ENCODE peak calls at places on chromosomes 7 and 10, in nine cellular contexts. S is upper lobe of right lung, W is LNCaP clone FGC, D is AG09309, H is brain microvascular endothelial cell, T is coronary artery, C is hepatocyte, V is SK-N-SH, E is stomach. G is an unnamed sample.

GRCh38 chr10:96951954-96952353 is 119.9 kb downstream of the LCOR start:
- DNase-seq in S (no peak), W (no peak), D (no peak), H (no peak), T (no peak), C (no peak), V (no peak), E (no peak), G (no peak)

GRCh38 chr10:113666682-113667252 is 2.9 kb upstream of the NRAP start:
- DNase-seq in S (no peak), W (no peak), D (no peak), H (peak), T (no peak), C (no peak), V (no peak), E (no peak), G (peak)

GRCh38 chr10:43574906-43575305 is 490 bp upstream of the ZNF239 start:
- DNase-seq in S (no peak), W (no peak), D (no peak), H (no peak), T (no peak), C (no peak), V (no peak), E (no peak), G (no peak)

GRCh38 chr7:117808273-117808868 is 64.9 kb downstream of the CTTNBP2 start:
- DNase-seq in S (no peak), W (no peak), D (no peak), H (no peak), T (no peak), C (no peak), V (no peak), E (peak), G (peak)

GRCh38 chr10:27614776-27615175 is 110.7 kb downstream of the RAB18 start:
- DNase-seq in S (no peak), W (no peak), D (no peak), H (no peak), T (no peak), C (no peak), V (no peak), E (no peak), G (no peak)

GRCh38 chr10:23001901-23002516 is 74.2 kb downstream of the ARMC3 start:
- DNase-seq in S (no peak), W (no peak), D (no peak), H (no peak), T (no peak), C (no peak), V (no peak), E (no peak), G (no peak)

GRCh38 chr7:57772126-57772924 is 322.3 kb downstream of the ZNF716 start:
- DNase-seq in S (no peak), W (no peak), D (no peak), H (no peak), T (peak), C (no peak), V (peak), E (no peak), G (no peak)

GRCh38 chr7:30994206-30995100 is 30.7 kb downstream of the GHRHR start:
- DNase-seq in S (no peak), W (no peak), D (no peak), H (no peak), T (no peak), C (no peak), V (no peak), E (no peak), G (no peak)

GRCh38 chr7:102072003-102072402 is 214.7 kb upstream of the SH2B2 start:
- DNase-seq in S (no peak), W (no peak), D (no peak), H (no peak), T (no peak), C (no peak), V (no peak), E (no peak), G (no peak)

GRCh38 chr10:92567952-92568600 is 5.8 kb downstream of the IDE start:
- DNase-seq in S (no peak), W (no peak), D (no peak), H (no peak), T (no peak), C (peak), V (no peak), E (no peak), G (peak)

GRCh38 chr10:20970044-20970443 is 72.9 kb upstream of the NEBL start:
- DNase-seq in S (no peak), W (no peak), D (no peak), H (peak), T (no peak), C (no peak), V (no peak), E (no peak), G (peak)

GRCh38 chr7:112185005-112185834 is 21.0 kb downstream of the DOCK4 start:
- DNase-seq in S (no peak), W (no peak), D (no peak), H (no peak), T (no peak), C (no peak), V (no peak), E (no peak), G (peak)

GRCh38 chr7:98733036-98733435 is 116.0 kb downstream of the NPTX2 start:
- DNase-seq in S (no peak), W (no peak), D (no peak), H (peak), T (no peak), C (peak), V (peak), E (no peak), G (peak)

GRCh38 chr7:87672217-87672616 is 44.0 kb downstream of the RUNDC3B start:
- DNase-seq in S (no peak), W (no peak), D (no peak), H (no peak), T (no peak), C (no peak), V (no peak), E (no peak), G (no peak)

GRCh38 chr7:121027761-121028681 is 39.5 kb downstream of the CPED1 start:
- DNase-seq in S (no peak), W (no peak), D (no peak), H (no peak), T (no peak), C (no peak), V (no peak), E (no peak), G (no peak)

GRCh38 chr7:16915405-16915804 is 33.6 kb upstream of the AGR3 start:
- DNase-seq in S (no peak), W (no peak), D (peak), H (peak), T (no peak), C (no peak), V (no peak), E (no peak), G (peak)

GRCh38 chr10:124646483-124647352 is 97.5 kb downstream of the FAM53B start:
- DNase-seq in S (peak), W (no peak), D (peak), H (peak), T (peak), C (peak), V (peak), E (peak), G (peak)

GRCh38 chr7:114418117-114418516 is 3.5 kb downstream of the FOXP2 start:
- DNase-seq in S (no peak), W (no peak), D (no peak), H (no peak), T (no peak), C (no peak), V (no peak), E (no peak), G (no peak)

GRCh38 chr10:7560519-7560918 is 106.2 kb downstream of the ITIH5 start:
- DNase-seq in S (no peak), W (no peak), D (no peak), H (no peak), T (no peak), C (no peak), V (no peak), E (no peak), G (no peak)

GRCh38 chr10:17428616-17429097 is 25.7 kb downstream of the ST8SIA6 start:
- DNase-seq in S (no peak), W (no peak), D (no peak), H (no peak), T (no peak), C (no peak), V (no peak), E (no peak), G (no peak)

GRCh38 chr10:11195017-11195586 is 177.4 kb downstream of the CELF2 start:
- DNase-seq in S (no peak), W (no peak), D (no peak), H (no peak), T (no peak), C (no peak), V (no peak), E (no peak), G (no peak)

GRCh38 chr10:133347636-133348517 is 704 bp downstream of the PRAP1 start:
- DNase-seq in S (no peak), W (no peak), D (no peak), H (no peak), T (no peak), C (peak), V (peak), E (no peak), G (no peak)
- H3K4me3 ChIP-seq in S (no peak), W (no peak), D (no peak), H (no peak), T (no peak), C (no peak), V (no peak), E (no peak), G (no peak)

GRCh38 chr7:128405345-128406146 is 4.2 kb downstream of the IMPDH1 start:
- DNase-seq in S (peak), W (no peak), D (no peak), H (no peak), T (no peak), C (peak), V (peak), E (peak), G (peak)

GRCh38 chr7:128407751-128408708 is 1.8 kb downstream of the IMPDH1 start:
- DNase-seq in S (no peak), W (no peak), D (no peak), H (no peak), T (no peak), C (no peak), V (peak), E (no peak), G (no peak)

GRCh38 chr7:128406986-128407589 is 2.7 kb downstream of the IMPDH1 start:
- DNase-seq in S (no peak), W (no peak), D (no peak), H (no peak), T (no peak), C (no peak), V (peak), E (no peak), G (no peak)

GRCh38 chr7:128404826-128405344 is 4.9 kb downstream of the IMPDH1 start:
- DNase-seq in S (no peak), W (no peak), D (no peak), H (no peak), T (no peak), C (no peak), V (peak), E (no peak), G (peak)

GRCh38 chr7:128406147-128406985 is 3.4 kb downstream of the IMPDH1 start:
- DNase-seq in S (no peak), W (no peak), D (no peak), H (no peak), T (no peak), C (no peak), V (peak), E (no peak), G (peak)
- TF ChIP-seq CTCF in S (no peak), W (no peak), D (no peak), H (no peak), T (no peak), C (no peak), V (no peak), E (no peak), G (no peak)

DNA sequence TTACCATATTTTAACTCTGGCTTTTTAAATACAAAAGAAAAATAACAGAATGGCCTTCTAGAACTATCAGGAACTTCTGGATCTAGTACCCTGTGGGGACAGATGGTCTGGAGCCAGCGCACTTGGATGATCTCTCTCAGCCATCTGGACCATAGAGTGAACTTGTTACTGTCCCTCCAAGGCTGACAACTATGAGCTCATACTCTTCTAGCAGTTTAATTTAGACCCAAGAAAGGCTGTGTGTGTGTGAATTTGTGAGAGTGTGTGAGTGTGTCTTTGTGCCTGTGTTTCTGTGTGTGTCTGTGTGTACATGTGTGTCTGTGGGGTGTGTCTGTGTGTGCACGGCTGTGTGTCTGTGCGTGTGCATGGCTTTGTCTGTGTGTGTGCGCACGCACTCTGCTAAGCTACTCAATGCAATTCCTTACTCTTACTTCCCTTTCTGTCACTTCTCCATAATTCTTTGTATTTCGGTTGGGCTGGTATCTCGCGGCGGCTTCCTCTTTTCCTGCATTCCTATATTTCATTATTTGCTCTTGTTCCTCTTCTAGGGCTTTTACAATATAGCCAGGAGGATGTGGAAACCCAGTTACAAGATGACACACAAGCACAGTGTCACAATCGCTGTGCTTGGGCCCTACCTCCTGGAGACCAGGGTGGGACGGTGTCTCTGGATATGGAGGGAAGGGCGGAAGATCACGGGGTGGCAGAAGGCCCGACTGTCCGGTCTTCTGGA is 51.9 kb downstream of the IKZF1 start:
- DNase-seq in S (peak), W (no peak), D (no peak), H (no peak), T (no peak), C (no peak), V (no peak), E (no peak), G (no peak)
- H3K4me3 ChIP-seq in S (no peak), W (no peak), D (no peak), H (no peak), T (no peak), C (no peak), V (no peak), E (no peak), G (no peak)

GRCh38 chr7:155790666-155791065 is 21.6 kb downstream of the SHH start:
- DNase-seq in S (no peak), W (no peak), D (no peak), H (no peak), T (no peak), C (no peak), V (no peak), E (no peak), G (no peak)

GRCh38 chr7:155792999-155793560 is 19.2 kb downstream of the SHH start:
- DNase-seq in S (no peak), W (no peak), D (no peak), H (no peak), T (no peak), C (no peak), V (no peak), E (no peak), G (no peak)

GRCh38 chr7:155791836-155792235 is 20.4 kb downstream of the SHH start:
- DNase-seq in S (no peak), W (no peak), D (no peak), H (no peak), T (no peak), C (no peak), V (peak), E (no peak), G (no peak)

GRCh38 chr7:155792315-155792960 is 19.8 kb downstream of the SHH start:
- DNase-seq in S (no peak), W (no peak), D (no peak), H (no peak), T (no peak), C (no peak), V (peak), E (no peak), G (no peak)

DNA sequence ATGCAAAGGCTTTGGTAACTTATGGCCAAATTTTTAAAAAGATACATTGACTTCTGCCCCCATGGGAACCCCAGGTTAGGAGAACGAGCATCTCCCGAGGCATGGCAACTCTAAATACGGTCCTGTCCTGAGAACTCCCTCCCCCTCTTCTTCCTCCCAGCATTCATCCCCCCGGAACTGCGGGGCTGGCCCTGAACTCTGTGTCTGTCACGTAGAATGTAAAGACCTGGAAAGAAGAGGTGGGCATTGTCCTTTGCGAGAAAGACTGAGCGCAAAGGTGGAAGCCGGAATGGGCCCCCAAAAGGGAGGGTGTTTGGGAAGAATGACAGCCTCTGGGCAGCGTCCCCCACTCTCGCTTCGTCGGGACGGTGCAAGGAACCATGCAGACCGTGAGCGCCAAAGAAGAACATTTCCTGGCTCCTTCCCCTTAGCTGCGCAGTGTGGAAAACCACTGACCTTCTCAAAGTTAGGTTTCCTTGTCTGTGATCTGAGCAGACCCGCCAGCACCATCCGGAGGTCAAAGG is 21.0 kb downstream of the SHH start:
- DNase-seq in S (no peak), W (no peak), D (no peak), H (no peak), T (no peak), C (no peak), V (no peak), E (no peak), G (no peak)
- TF ChIP-seq CTCF in S (no peak), W (no peak), D (no peak), H (no peak), T (no peak), C (no peak), V (no peak), E (no peak), G (no peak)

DNA sequence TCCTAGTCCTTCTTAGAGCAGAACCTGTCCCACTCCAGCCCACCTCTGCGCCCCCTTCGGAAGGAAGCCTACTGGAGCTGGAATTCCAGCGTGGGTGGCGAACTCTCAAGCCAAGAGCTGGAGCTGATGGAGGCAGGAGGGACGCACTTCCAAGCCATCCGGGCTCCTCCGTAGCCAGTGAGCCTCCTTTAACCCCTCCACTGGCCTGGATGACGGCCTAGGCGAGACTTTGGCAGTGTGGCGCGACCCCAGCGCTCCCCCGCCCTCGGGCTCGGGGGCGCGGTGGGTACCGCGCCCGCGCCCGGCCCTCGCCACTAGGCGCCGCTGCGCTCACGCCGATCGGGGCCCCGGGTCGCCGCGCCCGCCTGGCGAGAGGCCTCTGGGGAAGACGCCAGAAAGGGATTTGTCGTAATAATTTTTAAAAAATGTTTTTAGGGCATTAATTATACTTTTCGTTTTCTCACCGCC is 5.1 kb upstream of the EMX2 start:
- DNase-seq in S (no peak), W (no peak), D (no peak), H (no peak), T (no peak), C (peak), V (peak), E (no peak), G (peak)
- H3K4me3 ChIP-seq in S (peak), W (no peak), D (no peak), H (no peak), T (peak), C (no peak), V (no peak), E (no peak), G (no peak)

GRCh38 chr7:130732980-130733865 is 784 bp downstream of the KLF14 start:
- DNase-seq in S (peak), W (no peak), D (no peak), H (no peak), T (no peak), C (peak), V (peak), E (peak), G (peak)
- TF ChIP-seq CTCF in S (no peak), W (peak), D (no peak), H (no peak), T (no peak), C (no peak), V (peak), E (no peak), G (no peak)

G was measured in epithelial cell of esophagus.